ENCODE peak calls at places on chromosomes 7 and 10, in seven cellular contexts. One of them, this sample, is unnamed.
A peak's percentile ranks its signal among the peaks of the same experiment; 100 is the strongest.

GRCh38 chr7:158487546-158488224 is 99.9 kb downstream of the PTPRN2 start:
- DNase-seq in ovary: no peak
- DNase-seq in A549: no peak
- DNase-seq in SK-N-SH: no peak
- DNase-seq in stomach: no peak
- DNase-seq in transverse colon: no peak
- DNase-seq in H1: no peak
- DNase-seq in this sample: no peak

GRCh38 chr10:73789659-73790055 is 4.3 kb downstream of the ZSWIM8 start:
- DNase-seq in ovary: no peak
- DNase-seq in A549: no peak
- DNase-seq in SK-N-SH: no peak
- DNase-seq in stomach: no peak
- DNase-seq in transverse colon: no peak
- DNase-seq in H1: no peak
- DNase-seq in this sample: no peak

GRCh38 chr7:69438584-69438983 is 159.7 kb upstream of the AUTS2 start:
- DNase-seq in ovary: no peak
- DNase-seq in A549: no peak
- DNase-seq in SK-N-SH: no peak
- DNase-seq in stomach: no peak
- DNase-seq in transverse colon: no peak
- DNase-seq in H1: no peak
- DNase-seq in this sample: no peak

GRCh38 chr10:103476046-103476768 is 2.8 kb downstream of the CALHM3 start:
- DNase-seq in ovary: no peak
- DNase-seq in A549: peak; percentile 39
- DNase-seq in SK-N-SH: peak; percentile 70
- DNase-seq in stomach: no peak
- DNase-seq in transverse colon: no peak
- DNase-seq in H1: no peak
- DNase-seq in this sample: peak; percentile 45

GRCh38 chr10:74824184-74825032 is 2.0 kb upstream of the KAT6B start:
- DNase-seq in ovary: peak; percentile 35
- DNase-seq in A549: no peak
- DNase-seq in SK-N-SH: peak; percentile 66
- DNase-seq in stomach: no peak
- DNase-seq in transverse colon: peak; percentile 28
- DNase-seq in H1: peak; percentile 55
- DNase-seq in this sample: no peak

GRCh38 chr7:31382722-31383121 is 42.2 kb upstream of the NEUROD6 start:
- DNase-seq in ovary: no peak
- DNase-seq in A549: no peak
- DNase-seq in SK-N-SH: no peak
- DNase-seq in stomach: no peak
- DNase-seq in transverse colon: no peak
- DNase-seq in H1: no peak
- DNase-seq in this sample: no peak

GRCh38 chr10:70586348-70586930 is 16.1 kb downstream of the PRF1 start:
- DNase-seq in ovary: no peak
- DNase-seq in A549: no peak
- DNase-seq in SK-N-SH: no peak
- DNase-seq in stomach: no peak
- DNase-seq in transverse colon: no peak
- DNase-seq in H1: no peak
- DNase-seq in this sample: no peak

GRCh38 chr10:71213127-71213616 is 802 bp downstream of the UNC5B start:
- DNase-seq in ovary: peak; percentile 52
- DNase-seq in A549: peak; percentile 75
- DNase-seq in SK-N-SH: peak; percentile 61
- DNase-seq in stomach: peak; percentile 79
- DNase-seq in transverse colon: peak; percentile 75
- DNase-seq in H1: peak; percentile 66
- DNase-seq in this sample: no peak

GRCh38 chr7:151376218-151376902 is 33.5 kb downstream of the WDR86 start:
- DNase-seq in ovary: no peak
- DNase-seq in A549: no peak
- DNase-seq in SK-N-SH: no peak
- DNase-seq in stomach: no peak
- DNase-seq in transverse colon: no peak
- DNase-seq in H1: peak; percentile 35
- DNase-seq in this sample: no peak

GRCh38 chr7:45089314-45089891 is 634 bp upstream of the NACAD start:
- DNase-seq in ovary: peak; percentile 79
- DNase-seq in A549: peak; percentile 61
- DNase-seq in SK-N-SH: peak; percentile 98
- DNase-seq in stomach: peak; percentile 61
- DNase-seq in transverse colon: peak; percentile 55
- DNase-seq in H1: peak; percentile 97
- DNase-seq in this sample: peak; percentile 90

GRCh38 chr10:126062132-126063032 is 166.0 kb downstream of the FANK1 start:
- DNase-seq in ovary: peak; percentile 74
- DNase-seq in A549: peak; percentile 89
- DNase-seq in SK-N-SH: no peak
- DNase-seq in stomach: peak; percentile 51
- DNase-seq in transverse colon: peak; percentile 40
- DNase-seq in H1: no peak
- DNase-seq in this sample: peak; percentile 11

GRCh38 chr10:33453081-33453850 is 118.8 kb upstream of the NRP1 start:
- DNase-seq in ovary: no peak
- DNase-seq in A549: no peak
- DNase-seq in SK-N-SH: no peak
- DNase-seq in stomach: no peak
- DNase-seq in transverse colon: no peak
- DNase-seq in H1: no peak
- DNase-seq in this sample: no peak

GRCh38 chr10:132611986-132612385 is 74.4 kb downstream of the INPP5A start:
- DNase-seq in ovary: no peak
- DNase-seq in A549: no peak
- DNase-seq in SK-N-SH: peak; percentile 11
- DNase-seq in stomach: no peak
- DNase-seq in transverse colon: no peak
- DNase-seq in H1: no peak
- DNase-seq in this sample: no peak

GRCh38 chr7:22549667-22550513 is 49.9 kb upstream of the STEAP1B start:
- DNase-seq in ovary: no peak
- DNase-seq in A549: peak; percentile 39
- DNase-seq in SK-N-SH: peak; percentile 73
- DNase-seq in stomach: no peak
- DNase-seq in transverse colon: no peak
- DNase-seq in H1: peak; percentile 86
- DNase-seq in this sample: no peak

GRCh38 chr7:38215115-38215514 is 37.1 kb downstream of the STARD3NL start:
- DNase-seq in ovary: no peak
- DNase-seq in A549: no peak
- DNase-seq in SK-N-SH: no peak
- DNase-seq in stomach: no peak
- DNase-seq in transverse colon: no peak
- DNase-seq in H1: no peak
- DNase-seq in this sample: no peak

GRCh38 chr10:115936926-115937755 is 335.9 kb downstream of the GFRA1 start:
- DNase-seq in ovary: no peak
- DNase-seq in A549: no peak
- DNase-seq in SK-N-SH: no peak
- DNase-seq in stomach: no peak
- DNase-seq in transverse colon: no peak
- DNase-seq in H1: no peak
- DNase-seq in this sample: no peak

GRCh38 chr7:138477081-138477578 is 17.1 kb downstream of the TRIM24 start:
- DNase-seq in ovary: no peak
- DNase-seq in A549: no peak
- DNase-seq in SK-N-SH: no peak
- DNase-seq in stomach: no peak
- DNase-seq in transverse colon: no peak
- DNase-seq in H1: no peak
- DNase-seq in this sample: no peak

GRCh38 chr10:21693418-21693817 is 159.4 kb downstream of the MLLT10 start:
- DNase-seq in ovary: no peak
- DNase-seq in A549: no peak
- DNase-seq in SK-N-SH: no peak
- DNase-seq in stomach: no peak
- DNase-seq in transverse colon: no peak
- DNase-seq in H1: no peak
- DNase-seq in this sample: no peak

GRCh38 chr7:101630591-101630990 is 1.5 kb upstream of the MYL10 start:
- DNase-seq in ovary: no peak
- DNase-seq in A549: no peak
- DNase-seq in SK-N-SH: peak; percentile 53
- DNase-seq in stomach: no peak
- DNase-seq in transverse colon: no peak
- DNase-seq in H1: no peak
- DNase-seq in this sample: no peak

GRCh38 chr10:51047857-51048256 is 26.4 kb upstream of the PRKG1 start:
- DNase-seq in ovary: no peak
- DNase-seq in A549: no peak
- DNase-seq in SK-N-SH: no peak
- DNase-seq in stomach: no peak
- DNase-seq in transverse colon: no peak
- DNase-seq in H1: no peak
- DNase-seq in this sample: no peak

GRCh38 chr10:24430591-24430990 is 221.7 kb downstream of the KIAA1217 start:
- DNase-seq in ovary: no peak
- DNase-seq in A549: no peak
- DNase-seq in SK-N-SH: no peak
- DNase-seq in stomach: no peak
- DNase-seq in transverse colon: no peak
- DNase-seq in H1: no peak
- DNase-seq in this sample: no peak

GRCh38 chr10:117455346-117455745 is 80.1 kb upstream of the PDZD8 start:
- DNase-seq in ovary: no peak
- DNase-seq in A549: no peak
- DNase-seq in SK-N-SH: no peak
- DNase-seq in stomach: no peak
- DNase-seq in transverse colon: no peak
- DNase-seq in H1: no peak
- DNase-seq in this sample: no peak

GRCh38 chr10:117457932-117458331 is 82.7 kb upstream of the PDZD8 start:
- DNase-seq in ovary: no peak
- DNase-seq in A549: no peak
- DNase-seq in SK-N-SH: no peak
- DNase-seq in stomach: no peak
- DNase-seq in transverse colon: no peak
- DNase-seq in H1: no peak
- DNase-seq in this sample: no peak

GRCh38 chr10:117454502-117454901 is 79.3 kb upstream of the PDZD8 start:
- DNase-seq in ovary: no peak
- DNase-seq in A549: no peak
- DNase-seq in SK-N-SH: no peak
- DNase-seq in stomach: no peak
- DNase-seq in transverse colon: no peak
- DNase-seq in H1: no peak
- DNase-seq in this sample: no peak

GRCh38 chr10:117458571-117458970 is 83.3 kb upstream of the PDZD8 start:
- DNase-seq in ovary: no peak
- DNase-seq in A549: no peak
- DNase-seq in SK-N-SH: no peak
- DNase-seq in stomach: no peak
- DNase-seq in transverse colon: no peak
- DNase-seq in H1: no peak
- DNase-seq in this sample: no peak

GRCh38 chr10:117457071-117457810 is 82.0 kb upstream of the PDZD8 start:
- DNase-seq in ovary: no peak
- DNase-seq in A549: no peak
- DNase-seq in SK-N-SH: no peak
- DNase-seq in stomach: no peak
- DNase-seq in transverse colon: no peak
- DNase-seq in H1: no peak
- DNase-seq in this sample: no peak
- TF ChIP-seq EP300 in ovary: no peak
- TF ChIP-seq EP300 in A549: no peak
- TF ChIP-seq EP300 in SK-N-SH: no peak
- TF ChIP-seq EP300 in stomach: no peak
- TF ChIP-seq EP300 in transverse colon: no peak
- TF ChIP-seq EP300 in H1: no peak
- TF ChIP-seq EP300 in this sample: no peak

DNA sequence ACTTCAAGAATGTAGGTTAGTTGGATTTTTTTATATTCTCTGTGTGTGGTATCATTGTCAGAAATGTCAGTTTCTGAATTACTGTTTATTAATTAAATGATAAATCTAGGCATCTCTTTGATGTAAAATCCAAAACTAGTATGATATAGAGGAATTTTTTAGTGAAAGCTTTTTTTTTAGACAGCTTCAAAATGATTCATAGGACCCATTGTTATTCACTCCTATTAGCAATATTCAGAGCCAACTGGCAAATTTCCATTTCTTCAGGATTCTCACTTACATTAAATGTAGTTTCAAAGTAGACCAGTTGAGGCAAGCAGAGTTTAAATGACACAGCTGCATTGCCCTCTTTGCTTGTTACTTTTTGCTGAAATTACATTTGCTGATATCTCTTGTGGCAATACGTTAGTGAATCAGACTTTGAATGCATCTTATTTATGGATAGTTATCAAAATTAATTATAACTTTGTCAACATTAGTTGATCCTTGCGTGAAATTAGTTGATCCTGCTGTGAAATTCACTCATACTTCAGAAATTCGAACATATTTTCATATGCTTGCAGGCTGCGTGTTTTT is 20.3 kb downstream of the ZNF277 start:
- DNase-seq in ovary: no peak
- DNase-seq in A549: no peak
- DNase-seq in SK-N-SH: no peak
- DNase-seq in stomach: no peak
- DNase-seq in transverse colon: no peak
- DNase-seq in H1: no peak
- DNase-seq in this sample: no peak
- TF ChIP-seq EP300 in ovary: no peak
- TF ChIP-seq EP300 in A549: no peak
- TF ChIP-seq EP300 in SK-N-SH: no peak
- TF ChIP-seq EP300 in stomach: no peak
- TF ChIP-seq EP300 in transverse colon: no peak
- TF ChIP-seq EP300 in H1: no peak
- TF ChIP-seq EP300 in this sample: no peak

GRCh38 chr7:107563761-107564552 is at the start of the genes COG5 and DUS4L:
- DNase-seq in ovary: peak; percentile 88
- DNase-seq in A549: peak; percentile 80
- DNase-seq in SK-N-SH: peak; percentile 96
- DNase-seq in stomach: peak; percentile 83
- DNase-seq in transverse colon: peak; percentile 88
- DNase-seq in H1: peak; percentile 92
- DNase-seq in this sample: peak; percentile 91
- TF ChIP-seq EP300 in ovary: no peak
- TF ChIP-seq EP300 in A549: no peak
- TF ChIP-seq EP300 in SK-N-SH: no peak
- TF ChIP-seq EP300 in stomach: no peak
- TF ChIP-seq EP300 in transverse colon: no peak
- TF ChIP-seq EP300 in H1: no peak
- TF ChIP-seq EP300 in this sample: no peak

DNA sequence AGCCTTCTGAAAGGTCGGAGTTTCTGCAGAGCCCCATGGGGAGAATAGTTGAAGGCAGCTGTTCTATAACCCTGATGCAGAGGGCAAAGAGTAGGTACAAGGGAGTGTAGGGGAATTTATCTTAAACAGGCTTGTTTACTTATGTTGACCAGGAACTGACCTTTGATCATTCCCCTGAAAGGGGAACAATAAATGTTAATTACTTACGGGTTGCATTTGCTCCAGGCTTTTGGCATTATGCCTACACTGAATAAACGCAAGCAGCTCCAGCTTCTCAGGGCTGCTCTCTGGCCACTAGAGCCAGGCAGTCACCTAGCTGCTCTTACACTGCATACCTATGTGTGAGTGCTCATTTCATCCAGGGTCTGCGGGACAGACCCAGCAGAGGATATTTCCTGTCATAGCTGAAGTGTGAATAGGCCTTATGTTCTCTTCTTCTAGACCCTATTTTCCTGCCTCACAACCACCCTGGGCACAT is 26.9 kb upstream of the ABCA13 start:
- DNase-seq in ovary: no peak
- DNase-seq in A549: peak; percentile 68
- DNase-seq in SK-N-SH: no peak
- DNase-seq in stomach: no peak
- DNase-seq in transverse colon: peak; percentile 55
- DNase-seq in H1: no peak
- DNase-seq in this sample: no peak
- TF ChIP-seq EP300 in ovary: no peak
- TF ChIP-seq EP300 in A549: no peak
- TF ChIP-seq EP300 in SK-N-SH: no peak
- TF ChIP-seq EP300 in stomach: no peak
- TF ChIP-seq EP300 in transverse colon: peak; percentile 54
- TF ChIP-seq EP300 in H1: no peak
- TF ChIP-seq EP300 in this sample: no peak